ENCODE peak calls at places on chromosomes 2 and 18, in four cellular contexts. I, A, H and W are unnamed samples.
A peak's percentile ranks its signal among the peaks of the same experiment; 100 is the strongest.

GRCh38 chr18:37452697-37453385 is 112.8 kb downstream of the CELF4 start:
- DNase-seq in I (no peak), A (no peak), H (peak; percentile 40), W (no peak)

GRCh38 chr2:227370791-227371312 is 8.3 kb downstream of the TM4SF20 start:
- DNase-seq in H (peak; percentile 52), I (peak; percentile 70), A (no peak), W (peak; percentile 78)

GRCh38 chr2:202871161-202872141 is at the start of gene ICA1L:
- DNase-seq in I (peak; percentile 79), H (peak; percentile 54), A (peak; percentile 59), W (peak; percentile 77)

GRCh38 chr18:76558881-76559667 is 64.0 kb upstream of the ZNF516 start:
- DNase-seq in H (peak; percentile 16), A (peak; percentile 69), I (no peak), W (no peak)

GRCh38 chr2:99451280-99451679 is 38.5 kb downstream of the REV1 start:
- DNase-seq in I (no peak), H (no peak), A (no peak), W (no peak)

GRCh38 chr18:251572-251971 is 16.3 kb downstream of the THOC1 start:
- DNase-seq in A (no peak), H (no peak), I (no peak), W (no peak)

GRCh38 chr2:102143450-102143985 is 972 bp downstream of the IL1R1 start:
- DNase-seq in A (no peak), H (peak; percentile 60), I (peak; percentile 72), W (no peak)

GRCh38 chr2:111191877-111192276 is 71.2 kb downstream of the BCL2L11 start:
- DNase-seq in I (no peak), A (no peak), H (no peak), W (no peak)

GRCh38 chr2:142180820-142181533 is 50.2 kb upstream of the LRP1B start:
- DNase-seq in I (no peak), H (peak; percentile 11), A (no peak), W (peak; percentile 25)

GRCh38 chr2:32564417-32565035 is 63.3 kb upstream of the TTC27 start:
- DNase-seq in I (no peak), H (no peak), A (no peak), W (no peak)

GRCh38 chr2:191446910-191447309 is 201.7 kb downstream of the MYO1B start:
- DNase-seq in H (no peak), A (no peak), I (no peak), W (no peak)

GRCh38 chr2:143717053-143717452 is 587.8 kb downstream of the ARHGAP15 start:
- DNase-seq in A (peak; percentile 18), H (no peak), I (no peak), W (peak; percentile 12)

GRCh38 chr2:237327191-237327590 is 86.8 kb downstream of the COL6A3 start:
- DNase-seq in H (no peak), I (no peak), A (no peak), W (no peak)

GRCh38 chr2:110732422-110733413 is at the start of gene ACOXL:
- DNase-seq in H (no peak), A (peak; percentile 84), I (no peak), W (no peak)

GRCh38 chr18:22609642-22610041 is 191.9 kb upstream of the CTAGE1 start:
- DNase-seq in A (peak; percentile 57), H (no peak), I (no peak), W (no peak)

GRCh38 chr2:237059155-237059875 is 26.4 kb upstream of the COPS8 start:
- DNase-seq in I (no peak), A (no peak), H (no peak), W (no peak)

GRCh38 chr2:55581875-55582547 is 35.4 kb downstream of the PPP4R3B start:
- DNase-seq in A (no peak), H (peak; percentile 60), I (no peak), W (peak; percentile 85)

GRCh38 chr2:2800697-2801096 is 469.6 kb upstream of the MYT1L start:
- DNase-seq in I (no peak), H (no peak), A (no peak), W (no peak)

GRCh38 chr2:2800001-2800400 is 468.9 kb upstream of the MYT1L start:
- DNase-seq in A (no peak), I (no peak), H (no peak), W (no peak)

GRCh38 chr2:2798337-2798736 is 467.3 kb upstream of the MYT1L start:
- DNase-seq in I (no peak), A (no peak), H (no peak), W (no peak)

GRCh38 chr2:2797797-2798196 is 466.7 kb upstream of the MYT1L start:
- DNase-seq in A (no peak), I (no peak), H (no peak), W (no peak)

GRCh38 chr2:2799151-2799697 is 468.1 kb upstream of the MYT1L start:
- DNase-seq in A (no peak), H (no peak), I (no peak), W (no peak)
- H3K9me3 ChIP-seq in A (no peaks in the 10 kb centered on the region), H (no peaks in the 10 kb centered on the region), I (no peaks in the 10 kb centered on the region), W (no peaks in the 10 kb centered on the region)

DNA sequence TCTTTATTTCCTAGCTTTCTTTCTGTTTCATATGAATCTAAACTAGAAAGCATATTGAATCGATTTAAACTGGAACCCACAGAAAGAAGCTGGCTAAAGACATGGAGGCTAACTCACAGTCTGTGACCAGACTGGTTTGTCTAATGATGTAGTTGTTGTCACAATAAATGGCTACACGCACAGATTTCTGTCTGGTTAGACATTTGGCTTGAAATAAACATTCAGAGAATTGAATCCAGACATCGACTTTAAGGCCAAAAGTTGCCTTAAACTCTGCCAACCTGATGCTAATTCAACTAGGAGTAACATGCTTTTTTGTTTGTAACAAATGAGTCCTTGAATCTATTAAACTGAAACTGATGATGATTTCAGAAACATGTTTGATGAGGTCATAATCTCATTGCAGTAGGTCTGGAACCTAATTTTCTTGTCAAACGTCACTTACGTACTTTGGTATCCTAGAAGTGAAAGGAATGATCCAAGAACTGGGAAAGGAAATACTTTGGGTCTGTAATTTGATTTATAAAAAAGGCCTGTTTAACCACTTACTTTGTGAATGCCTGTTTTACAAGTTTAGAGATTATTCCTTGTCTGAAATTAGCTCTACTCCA is 123.8 kb downstream of the ERBB4 start:
- DNase-seq in H (no peak), A (no peak), I (no peak), W (no peak)
- H3K4me3 ChIP-seq in H (peak overlapping the region; percentile 5), A (no peak overlapping the region), I (no peak overlapping the region), W (no peak overlapping the region)

GRCh38 chr2:27661371-27661770 is 2.0 kb downstream of the SUPT7L start:
- DNase-seq in I (no peak), H (no peak), A (no peak), W (no peak)
- H3K36me3 ChIP-seq in I (peaks cover 26% of the 10 kb centered on the region), H (peaks cover 6% of the 10 kb centered on the region), A (peaks cover 14% of the 10 kb centered on the region), W (peaks cover 34% of the 10 kb centered on the region)

GRCh38 chr18:78422336-78422735 is 557.3 kb upstream of the SALL3 start:
- DNase-seq in H (no peak), I (no peak), A (no peak), W (no peak)

GRCh38 chr18:78421392-78421791 is 558.2 kb upstream of the SALL3 start:
- DNase-seq in H (no peak), A (no peak), I (no peak), W (no peak)

GRCh38 chr18:78416853-78417252 is 562.8 kb upstream of the SALL3 start:
- DNase-seq in H (no peak), A (no peak), I (no peak), W (no peak)

GRCh38 chr18:78418379-78418778 is 561.2 kb upstream of the SALL3 start:
- DNase-seq in H (no peak), I (no peak), A (no peak), W (no peak)

DNA sequence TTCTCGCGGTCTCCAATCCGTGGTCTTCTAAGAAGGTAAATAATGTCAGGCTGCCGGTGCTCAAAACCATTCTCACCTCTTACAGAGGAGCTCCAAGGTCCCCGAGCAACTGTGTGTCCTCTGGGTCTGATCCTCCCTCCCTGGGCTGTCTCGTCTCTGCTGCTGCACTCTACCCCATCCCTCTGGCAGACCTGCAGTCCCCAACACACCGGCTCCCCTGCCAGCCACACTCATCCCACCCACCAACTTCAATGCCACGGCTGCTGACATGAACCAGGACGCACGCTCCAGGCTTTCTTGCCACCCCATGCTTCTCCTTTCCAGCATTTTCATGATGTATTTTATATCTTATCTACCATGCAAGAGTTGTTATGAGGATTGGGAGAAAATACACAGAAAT is 559.5 kb upstream of the SALL3 start:
- DNase-seq in H (no peak), A (no peak), I (no peak), W (no peak)
- H3K9me3 ChIP-seq in H (no peaks in the 10 kb centered on the region), A (no peaks in the 10 kb centered on the region), I (no peaks in the 10 kb centered on the region), W (no peaks in the 10 kb centered on the region)